ENCODE peak calls at places on chromosomes 11 and 22, in nine cellular contexts. A is GM23248, L is PC-3, W is SK-N-SH, U is neural progenitor cell, C is hepatocyte, Z is GM23338, X is OCI-LY7, K is HCT116. G is an unnamed sample.

GRCh38 chr11:101718406-101718805 is 134.6 kb upstream of the TRPC6 start:
- DNase-seq in A (peak; percentile 10), L (peak; percentile 59), W (no peak), U (no peak), C (peak; percentile 12), Z (no peak), X (no peak), K (no peak), G (no peak)

GRCh38 chr11:84130646-84131427 is 844.7 kb upstream of the CCDC90B start:
- DNase-seq in A (no peak), L (no peak), W (no peak), U (no peak), C (no peak), Z (no peak), X (no peak), K (no peak), G (no peak)

GRCh38 chr11:2525941-2526807 is 81.4 kb downstream of the KCNQ1 start:
- DNase-seq in A (no peak), L (no peak), W (no peak), U (no peak), C (no peak), Z (no peak), X (no peak), K (no peak), G (no peak)

GRCh38 chr11:69064394-69064957 is 15.7 kb downstream of the TPCN2 start:
- DNase-seq in A (no peak), L (no peak), W (no peak), U (no peak), C (no peak), Z (no peak), X (no peak), K (no peak), G (no peak)

GRCh38 chr22:47196881-47197701 is 434.6 kb downstream of the TBC1D22A start:
- DNase-seq in A (no peak), L (no peak), W (no peak), U (no peak), C (no peak), Z (no peak), X (no peak), K (no peak), G (no peak)

GRCh38 chr22:41229215-41229614 is 11.5 kb downstream of the CHADL start:
- DNase-seq in A (no peak), L (no peak), W (no peak), U (no peak), C (no peak), Z (no peak), X (no peak), K (no peak), G (no peak)

GRCh38 chr11:1234054-1234720 is 11.3 kb downstream of the MUC5B start:
- DNase-seq in A (no peak), L (no peak), W (peak; percentile 33), U (no peak), C (no peak), Z (no peak), X (no peak), K (no peak), G (no peak)

GRCh38 chr22:29787371-29787980 is 20.3 kb downstream of the UQCR10 start:
- DNase-seq in A (no peak), L (peak; percentile 57), W (no peak), U (no peak), C (peak; percentile 32), Z (no peak), X (no peak), K (no peak), G (no peak)

GRCh38 chr22:30249049-30250038 is 2.8 kb upstream of the LIF start:
- DNase-seq in A (peak; percentile 35), L (no peak), W (no peak), U (no peak), C (peak; percentile 67), Z (no peak), X (no peak), K (no peak), G (no peak)

GRCh38 chr22:39471421-39472141 is 14.8 kb downstream of the MGAT3 start:
- DNase-seq in A (peak; percentile 48), L (no peak), W (no peak), U (peak; percentile 36), C (peak; percentile 72), Z (no peak), X (no peak), K (no peak), G (peak; percentile 70)
- H3K4me1 ChIP-seq in A (peaks cover 20% of the 10 kb centered on the region), L (no peaks in the 10 kb centered on the region), W (peaks cover 8% of the 10 kb centered on the region), U (peaks cover 58% of the 10 kb centered on the region), C (peaks cover 84% of the 10 kb centered on the region), Z (peaks cover 49% of the 10 kb centered on the region), X (peaks cover 82% of the 10 kb centered on the region), K (no peaks in the 10 kb centered on the region), G (peaks cover 49% of the 10 kb centered on the region)

DNA sequence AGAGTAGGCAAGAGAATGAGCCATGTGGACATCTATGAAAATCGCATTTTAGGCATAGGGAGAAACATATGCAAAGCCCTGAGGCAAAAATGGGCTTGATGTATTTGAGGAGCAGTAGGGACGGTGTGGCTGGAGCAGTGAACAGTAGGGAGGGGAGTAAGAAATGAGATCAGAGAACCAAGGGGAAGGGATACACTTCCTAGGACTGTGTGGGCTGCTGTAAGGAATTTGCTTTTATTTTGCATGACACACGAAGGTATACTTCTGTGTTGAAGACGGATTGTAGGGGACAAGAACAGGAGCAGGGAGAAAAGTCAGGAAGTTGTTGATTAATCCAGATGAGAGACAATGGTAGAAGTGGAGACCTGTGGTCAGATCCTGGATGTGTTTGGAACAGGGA is 572.1 kb downstream of the JRKL start:
- DNase-seq in A (no peak), L (no peak), W (no peak), U (no peak), C (no peak), Z (peak; percentile 21), X (no peak), K (no peak), G (no peak)
- H3K4me2 ChIP-seq in A (no peak overlapping the region), L (no peak overlapping the region), W (no peak overlapping the region), U (no peak overlapping the region), C (no peak overlapping the region), Z (no peak overlapping the region), X (no peak overlapping the region), K (no peak overlapping the region), G (no peak overlapping the region)

GRCh38 chr11:65650547-65651338 is 12.0 kb downstream of the RELA start:
- DNase-seq in A (no peak), L (no peak), W (no peak), U (no peak), C (no peak), Z (peak; percentile 40), X (no peak), K (no peak), G (no peak)
- TF ChIP-seq EZH2phosphoT487 in A (no peak), L (no peak), W (no peak), U (no peak), C (no peak), Z (no peak), X (no peak), K (no peak), G (no peak)

DNA sequence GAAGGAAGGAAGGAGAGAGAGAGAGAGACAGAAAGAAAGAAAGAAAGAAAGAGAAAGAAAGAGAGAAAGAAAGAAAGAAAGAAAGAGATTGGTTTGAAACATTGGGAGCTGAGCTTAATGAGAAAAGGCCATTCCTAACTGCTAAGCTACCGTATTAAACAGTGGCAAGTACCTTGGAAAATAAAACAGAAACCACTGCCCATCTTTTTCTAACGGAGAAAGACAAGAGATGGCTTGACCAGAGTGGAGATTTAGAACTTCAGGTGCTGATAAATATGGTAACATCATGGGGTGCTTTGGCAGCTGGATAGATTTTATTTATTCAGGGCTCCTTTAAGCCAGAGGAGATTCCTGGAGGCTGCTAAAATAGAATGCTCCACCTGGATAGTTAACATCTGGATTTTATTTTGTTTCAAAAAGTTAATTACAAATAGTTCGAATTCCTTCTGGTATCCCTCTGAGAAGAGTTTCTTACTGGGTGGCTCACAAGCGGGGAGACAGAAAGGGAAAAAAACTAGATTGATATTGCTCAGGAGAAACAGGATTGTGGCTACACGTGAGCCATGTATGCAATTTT is 12.9 kb downstream of the TIMP3 start:
- DNase-seq in A (peak; percentile 33), L (no peak), W (no peak), U (no peak), C (no peak), Z (peak; percentile 38), X (no peak), K (no peak), G (no peak)
- H3K4me1 ChIP-seq in A (peaks cover 42% of the 10 kb centered on the region), L (no peaks in the 10 kb centered on the region), W (no peaks in the 10 kb centered on the region), U (peaks cover 17% of the 10 kb centered on the region), C (peaks cover 28% of the 10 kb centered on the region), Z (peaks cover 22% of the 10 kb centered on the region), X (no peaks in the 10 kb centered on the region), K (no peaks in the 10 kb centered on the region), G (no peaks in the 10 kb centered on the region)

GRCh38 chr22:39226353-39226752 is 18.4 kb downstream of the PDGFB start:
- DNase-seq in A (no peak), L (no peak), W (no peak), U (no peak), C (no peak), Z (no peak), X (no peak), K (no peak), G (no peak)
- H3K4me2 ChIP-seq in A (no peak overlapping the region), L (no peak overlapping the region), W (no peak overlapping the region), U (no peak overlapping the region), C (no peak overlapping the region), Z (no peak overlapping the region), X (no peak overlapping the region), K (no peak overlapping the region), G (no peak overlapping the region)

GRCh38 chr22:50687829-50688228 is 15.2 kb downstream of the SHANK3 start:
- DNase-seq in A (no peak), L (no peak), W (no peak), U (no peak), C (peak; percentile 2), Z (no peak), X (no peak), K (no peak), G (no peak)

GRCh38 chr22:50691521-50691920 is 18.9 kb downstream of the SHANK3 start:
- DNase-seq in A (peak; percentile 56), L (peak; percentile 62), W (no peak), U (peak; percentile 62), C (no peak), Z (peak; percentile 65), X (peak; percentile 57), K (peak; percentile 29), G (peak; percentile 54)

GRCh38 chr22:50686794-50687193 is 14.2 kb downstream of the SHANK3 start:
- DNase-seq in A (no peak), L (no peak), W (no peak), U (no peak), C (no peak), Z (no peak), X (no peak), K (no peak), G (no peak)

GRCh38 chr22:50684986-50685385 is 12.4 kb downstream of the SHANK3 start:
- DNase-seq in A (no peak), L (no peak), W (peak; percentile 13), U (peak; percentile 1), C (peak; percentile 39), Z (no peak), X (no peak), K (no peak), G (no peak)

DNA sequence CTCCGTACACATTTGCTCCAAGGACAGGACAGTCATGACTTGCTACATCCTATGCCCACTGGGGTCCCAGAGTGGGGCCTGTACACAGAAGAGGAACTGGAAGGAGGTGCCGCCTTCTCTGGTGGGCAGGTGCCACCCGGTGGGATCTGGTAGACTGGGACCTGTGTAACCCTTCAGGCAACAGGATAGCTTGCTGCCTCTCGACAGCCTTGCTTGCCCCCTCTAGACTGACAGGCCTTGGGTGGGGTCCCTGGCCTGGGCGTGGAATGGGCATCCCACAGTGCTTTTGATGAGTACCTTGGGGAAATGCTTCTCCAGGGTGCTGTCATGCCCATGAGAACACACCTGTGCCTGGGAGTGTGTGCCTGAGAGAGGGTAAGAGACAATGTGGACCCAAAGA is 15.8 kb downstream of the SHANK3 start:
- DNase-seq in A (no peak), L (no peak), W (no peak), U (no peak), C (no peak), Z (no peak), X (no peak), K (no peak), G (no peak)
- TF ChIP-seq EZH2phosphoT487 in A (no peak), L (no peak), W (no peak), U (no peak), C (no peak), Z (no peak), X (no peak), K (no peak), G (no peak)